ENCODE peak calls at places on chromosomes 6 and 20, in five cellular contexts. O is adrenal gland, Q is left ventricle myocardium superior, L is cerebellar cortex, P is kidney tubule cell. M is an unnamed sample.
A peak's percentile ranks its signal among the peaks of the same experiment; 100 is the strongest.

GRCh38 chr6:40288919-40289318 is 298.2 kb downstream of the LRFN2 start:
- DNase-seq in O (no peak), Q (no peak), L (no peak), P (no peak), M (no peak)

GRCh38 chr6:163159110-163159509 is 255.4 kb upstream of the QKI start:
- DNase-seq in O (no peak), Q (no peak), L (no peak), P (no peak), M (no peak)

GRCh38 chr6:132669690-132670291 is 10.8 kb upstream of the TAAR1 start:
- DNase-seq in O (no peak), Q (no peak), L (peak; percentile 11), P (peak; percentile 77), M (peak; percentile 35)

GRCh38 chr6:116522896-116523295 is 11.5 kb downstream of the CALHM5 start:
- DNase-seq in O (no peak), Q (no peak), L (no peak), P (no peak), M (no peak)

GRCh38 chr6:154408906-154409500 is 52.4 kb upstream of the IPCEF1 start:
- DNase-seq in O (no peak), Q (no peak), L (no peak), P (peak; percentile 37), M (no peak)

GRCh38 chr20:47487175-47487917 is 14.3 kb upstream of the NCOA3 start:
- DNase-seq in O (no peak), Q (no peak), L (no peak), P (no peak), M (no peak)

GRCh38 chr6:21348462-21349195 is 244.9 kb upstream of the SOX4 start:
- DNase-seq in O (no peak), Q (no peak), L (no peak), P (peak; percentile 83), M (peak; percentile 33)

GRCh38 chr20:38001173-38001875 is 31.9 kb downstream of the TTI1 start:
- DNase-seq in O (peak; percentile 19), Q (no peak), L (no peak), P (peak; percentile 44), M (no peak)

GRCh38 chr20:52209154-52209571 is 17.6 kb upstream of the ZFP64 start:
- DNase-seq in O (no peak), Q (no peak), L (no peak), P (no peak), M (no peak)

GRCh38 chr20:47751449-47751848 is 33.8 kb downstream of the SULF2 start:
- DNase-seq in O (no peak), Q (no peak), L (no peak), P (no peak), M (no peak)

GRCh38 chr6:141264101-141264500 is 868.6 kb upstream of the GJE1 start:
- DNase-seq in O (no peak), Q (no peak), L (no peak), P (peak; percentile 42), M (no peak)

GRCh38 chr6:163837681-163838431 is 423.3 kb downstream of the QKI start:
- DNase-seq in O (no peak), Q (peak; percentile 39), L (no peak), P (no peak), M (no peak)

GRCh38 chr20:58268936-58269619 is 40.4 kb upstream of the RAB22A start:
- DNase-seq in O (no peak), Q (no peak), L (no peak), P (peak; percentile 21), M (peak; percentile 85)

GRCh38 chr6:36130672-36131516 is 581 bp downstream of the MAPK13 start:
- DNase-seq in O (peak; percentile 77), Q (peak; percentile 56), L (no peak), P (peak; percentile 70), M (no peak)

GRCh38 chr20:1761598-1761997 is 104.0 kb upstream of the SIRPG start:
- DNase-seq in O (no peak), Q (no peak), L (no peak), P (no peak), M (no peak)

GRCh38 chr20:23246682-23247664 is 103.6 kb upstream of the NXT1 start:
- DNase-seq in O (peak; percentile 37), Q (peak; percentile 66), L (peak; percentile 63), P (no peak), M (no peak)

GRCh38 chr6:138250513-138251247 is 32.4 kb upstream of the PBOV1 start:
- DNase-seq in O (peak; percentile 87), Q (no peak), L (peak; percentile 72), P (peak; percentile 81), M (no peak)

GRCh38 chr6:110178626-110179405 is 654 bp downstream of the WASF1 start:
- DNase-seq in O (peak; percentile 52), Q (peak; percentile 57), L (peak; percentile 91), P (peak; percentile 81), M (peak; percentile 46)

GRCh38 chr20:32945710-32946221 is 58.5 kb downstream of the SUN5 start:
- DNase-seq in O (no peak), Q (no peak), L (peak; percentile 26), P (peak; percentile 20), M (no peak)

GRCh38 chr20:46937827-46938226 is 43.2 kb downstream of the EYA2 start:
- DNase-seq in O (no peak), Q (no peak), L (no peak), P (no peak), M (no peak)